ENCODE peak calls at places on chromosome 16, in ten cellular contexts. One of them, this sample, is unnamed.

GRCh38 chr16:71933017-71933416 is 37.7 kb downstream of the IST1 start:
- DNase-seq in activated T-cell treated with anti-CD3 and anti-CD28 coated beads, Interleukin-2, amount 50 U/mL, for 48 hours: no peak
- DNase-seq in H7: no peak
- DNase-seq in HAP-1: no peak
- DNase-seq in activated T-helper 9 cell treated with anti-CD3 and anti-CD28 coated beads, Interleukin-2, amount 50 U/mL, for 16 hours: no peak
- DNase-seq in hippocampal formation: no peak
- DNase-seq in thyroid gland: no peak
- DNase-seq in Daoy: no peak
- DNase-seq in cardiac septum: no peak
- DNase-seq in cerebellum: no peak
- DNase-seq in this sample: no peak

GRCh38 chr16:85678016-85678415 is 10.7 kb downstream of the GINS2 start:
- DNase-seq in activated T-cell treated with anti-CD3 and anti-CD28 coated beads, Interleukin-2, amount 50 U/mL, for 48 hours: no peak
- DNase-seq in H7: no peak
- DNase-seq in HAP-1: no peak
- DNase-seq in activated T-helper 9 cell treated with anti-CD3 and anti-CD28 coated beads, Interleukin-2, amount 50 U/mL, for 16 hours: no peak
- DNase-seq in hippocampal formation: no peak
- DNase-seq in thyroid gland: peak
- DNase-seq in Daoy: no peak
- DNase-seq in cardiac septum: no peak
- DNase-seq in cerebellum: no peak
- DNase-seq in this sample: no peak

GRCh38 chr16:4685292-4685691 is 8.1 kb upstream of the NUDT16L1 start:
- DNase-seq in activated T-cell treated with anti-CD3 and anti-CD28 coated beads, Interleukin-2, amount 50 U/mL, for 48 hours: no peak
- DNase-seq in H7: no peak
- DNase-seq in HAP-1: no peak
- DNase-seq in activated T-helper 9 cell treated with anti-CD3 and anti-CD28 coated beads, Interleukin-2, amount 50 U/mL, for 16 hours: no peak
- DNase-seq in hippocampal formation: no peak
- DNase-seq in thyroid gland: no peak
- DNase-seq in Daoy: no peak
- DNase-seq in cardiac septum: no peak
- DNase-seq in cerebellum: no peak
- DNase-seq in this sample: no peak

GRCh38 chr16:88195021-88195581 is 187.7 kb upstream of the ZNF469 start:
- DNase-seq in activated T-cell treated with anti-CD3 and anti-CD28 coated beads, Interleukin-2, amount 50 U/mL, for 48 hours: no peak
- DNase-seq in H7: peak
- DNase-seq in HAP-1: no peak
- DNase-seq in activated T-helper 9 cell treated with anti-CD3 and anti-CD28 coated beads, Interleukin-2, amount 50 U/mL, for 16 hours: no peak
- DNase-seq in hippocampal formation: no peak
- DNase-seq in thyroid gland: no peak
- DNase-seq in Daoy: no peak
- DNase-seq in cardiac septum: no peak
- DNase-seq in cerebellum: no peak
- DNase-seq in this sample: no peak

GRCh38 chr16:2775765-2776499 is 1.1 kb downstream of the ELOB start:
- DNase-seq in activated T-cell treated with anti-CD3 and anti-CD28 coated beads, Interleukin-2, amount 50 U/mL, for 48 hours: no peak
- DNase-seq in H7: no peak
- DNase-seq in HAP-1: no peak
- DNase-seq in activated T-helper 9 cell treated with anti-CD3 and anti-CD28 coated beads, Interleukin-2, amount 50 U/mL, for 16 hours: no peak
- DNase-seq in hippocampal formation: no peak
- DNase-seq in thyroid gland: no peak
- DNase-seq in Daoy: no peak
- DNase-seq in cardiac septum: peak
- DNase-seq in cerebellum: no peak
- DNase-seq in this sample: no peak

GRCh38 chr16:79163666-79164377 is 436.7 kb downstream of the MAF start:
- DNase-seq in activated T-cell treated with anti-CD3 and anti-CD28 coated beads, Interleukin-2, amount 50 U/mL, for 48 hours: no peak
- DNase-seq in H7: no peak
- DNase-seq in HAP-1: no peak
- DNase-seq in activated T-helper 9 cell treated with anti-CD3 and anti-CD28 coated beads, Interleukin-2, amount 50 U/mL, for 16 hours: no peak
- DNase-seq in hippocampal formation: no peak
- DNase-seq in thyroid gland: no peak
- DNase-seq in Daoy: peak
- DNase-seq in cardiac septum: no peak
- DNase-seq in cerebellum: no peak
- DNase-seq in this sample: no peak

GRCh38 chr16:56980792-56981724 is 8.3 kb upstream of the NLRC5 start:
- DNase-seq in activated T-cell treated with anti-CD3 and anti-CD28 coated beads, Interleukin-2, amount 50 U/mL, for 48 hours: no peak
- DNase-seq in H7: no peak
- DNase-seq in HAP-1: peak
- DNase-seq in activated T-helper 9 cell treated with anti-CD3 and anti-CD28 coated beads, Interleukin-2, amount 50 U/mL, for 16 hours: no peak
- DNase-seq in hippocampal formation: no peak
- DNase-seq in thyroid gland: no peak
- DNase-seq in Daoy: no peak
- DNase-seq in cardiac septum: no peak
- DNase-seq in cerebellum: no peak
- DNase-seq in this sample: no peak

GRCh38 chr16:27650073-27650701 is 100.2 kb downstream of the KATNIP start:
- DNase-seq in activated T-cell treated with anti-CD3 and anti-CD28 coated beads, Interleukin-2, amount 50 U/mL, for 48 hours: no peak
- DNase-seq in H7: no peak
- DNase-seq in HAP-1: no peak
- DNase-seq in activated T-helper 9 cell treated with anti-CD3 and anti-CD28 coated beads, Interleukin-2, amount 50 U/mL, for 16 hours: no peak
- DNase-seq in hippocampal formation: no peak
- DNase-seq in thyroid gland: no peak
- DNase-seq in Daoy: no peak
- DNase-seq in cardiac septum: no peak
- DNase-seq in cerebellum: no peak
- DNase-seq in this sample: no peak

GRCh38 chr16:24734382-24734781 is 4.9 kb downstream of the TNRC6A start:
- DNase-seq in activated T-cell treated with anti-CD3 and anti-CD28 coated beads, Interleukin-2, amount 50 U/mL, for 48 hours: no peak
- DNase-seq in H7: no peak
- DNase-seq in HAP-1: no peak
- DNase-seq in activated T-helper 9 cell treated with anti-CD3 and anti-CD28 coated beads, Interleukin-2, amount 50 U/mL, for 16 hours: no peak
- DNase-seq in hippocampal formation: no peak
- DNase-seq in thyroid gland: no peak
- DNase-seq in Daoy: no peak
- DNase-seq in cardiac septum: no peak
- DNase-seq in cerebellum: no peak
- DNase-seq in this sample: no peak

GRCh38 chr16:3645504-3646347 is 8.8 kb upstream of the DNASE1 start:
- DNase-seq in activated T-cell treated with anti-CD3 and anti-CD28 coated beads, Interleukin-2, amount 50 U/mL, for 48 hours: no peak
- DNase-seq in H7: peak
- DNase-seq in HAP-1: peak
- DNase-seq in activated T-helper 9 cell treated with anti-CD3 and anti-CD28 coated beads, Interleukin-2, amount 50 U/mL, for 16 hours: no peak
- DNase-seq in hippocampal formation: no peak
- DNase-seq in thyroid gland: no peak
- DNase-seq in Daoy: no peak
- DNase-seq in cardiac septum: no peak
- DNase-seq in cerebellum: no peak
- DNase-seq in this sample: peak

GRCh38 chr16:68420366-68420765 is 27.9 kb downstream of the SMPD3 start:
- DNase-seq in activated T-cell treated with anti-CD3 and anti-CD28 coated beads, Interleukin-2, amount 50 U/mL, for 48 hours: no peak
- DNase-seq in H7: no peak
- DNase-seq in HAP-1: no peak
- DNase-seq in activated T-helper 9 cell treated with anti-CD3 and anti-CD28 coated beads, Interleukin-2, amount 50 U/mL, for 16 hours: no peak
- DNase-seq in hippocampal formation: no peak
- DNase-seq in thyroid gland: no peak
- DNase-seq in Daoy: no peak
- DNase-seq in cardiac septum: peak
- DNase-seq in cerebellum: no peak
- DNase-seq in this sample: no peak

GRCh38 chr16:22641030-22641671 is 130.5 kb downstream of the NPIPB5 start:
- DNase-seq in activated T-cell treated with anti-CD3 and anti-CD28 coated beads, Interleukin-2, amount 50 U/mL, for 48 hours: no peak
- DNase-seq in H7: no peak
- DNase-seq in HAP-1: no peak
- DNase-seq in activated T-helper 9 cell treated with anti-CD3 and anti-CD28 coated beads, Interleukin-2, amount 50 U/mL, for 16 hours: no peak
- DNase-seq in hippocampal formation: no peak
- DNase-seq in thyroid gland: no peak
- DNase-seq in Daoy: peak
- DNase-seq in cardiac septum: no peak
- DNase-seq in cerebellum: no peak
- DNase-seq in this sample: peak

GRCh38 chr16:87499189-87499486 is 6.3 kb upstream of the ZCCHC14 start:
- DNase-seq in activated T-cell treated with anti-CD3 and anti-CD28 coated beads, Interleukin-2, amount 50 U/mL, for 48 hours: no peak
- DNase-seq in H7: no peak
- DNase-seq in HAP-1: no peak
- DNase-seq in activated T-helper 9 cell treated with anti-CD3 and anti-CD28 coated beads, Interleukin-2, amount 50 U/mL, for 16 hours: no peak
- DNase-seq in hippocampal formation: no peak
- DNase-seq in thyroid gland: no peak
- DNase-seq in Daoy: peak
- DNase-seq in cardiac septum: no peak
- DNase-seq in cerebellum: no peak
- DNase-seq in this sample: no peak

GRCh38 chr16:58138852-58139251 is 9.7 kb upstream of the CFAP20 start:
- DNase-seq in activated T-cell treated with anti-CD3 and anti-CD28 coated beads, Interleukin-2, amount 50 U/mL, for 48 hours: no peak
- DNase-seq in H7: no peak
- DNase-seq in HAP-1: no peak
- DNase-seq in activated T-helper 9 cell treated with anti-CD3 and anti-CD28 coated beads, Interleukin-2, amount 50 U/mL, for 16 hours: no peak
- DNase-seq in hippocampal formation: no peak
- DNase-seq in thyroid gland: no peak
- DNase-seq in Daoy: no peak
- DNase-seq in cardiac septum: no peak
- DNase-seq in cerebellum: no peak
- DNase-seq in this sample: no peak

GRCh38 chr16:797120-797420 is 3.5 kb downstream of the GNG13 start:
- DNase-seq in activated T-cell treated with anti-CD3 and anti-CD28 coated beads, Interleukin-2, amount 50 U/mL, for 48 hours: peak
- DNase-seq in H7: peak
- DNase-seq in HAP-1: no peak
- DNase-seq in activated T-helper 9 cell treated with anti-CD3 and anti-CD28 coated beads, Interleukin-2, amount 50 U/mL, for 16 hours: no peak
- DNase-seq in hippocampal formation: no peak
- DNase-seq in thyroid gland: no peak
- DNase-seq in Daoy: no peak
- DNase-seq in cardiac septum: no peak
- DNase-seq in cerebellum: no peak
- DNase-seq in this sample: no peak

GRCh38 chr16:8935989-8936388 is 27.7 kb downstream of the USP7 start:
- DNase-seq in activated T-cell treated with anti-CD3 and anti-CD28 coated beads, Interleukin-2, amount 50 U/mL, for 48 hours: no peak
- DNase-seq in H7: peak
- DNase-seq in HAP-1: no peak
- DNase-seq in activated T-helper 9 cell treated with anti-CD3 and anti-CD28 coated beads, Interleukin-2, amount 50 U/mL, for 16 hours: no peak
- DNase-seq in hippocampal formation: no peak
- DNase-seq in thyroid gland: no peak
- DNase-seq in Daoy: no peak
- DNase-seq in cardiac septum: no peak
- DNase-seq in cerebellum: no peak
- DNase-seq in this sample: no peak

GRCh38 chr16:12517310-12517694 is 286.4 kb downstream of the CPPED1 start:
- DNase-seq in activated T-cell treated with anti-CD3 and anti-CD28 coated beads, Interleukin-2, amount 50 U/mL, for 48 hours: no peak
- DNase-seq in H7: no peak
- DNase-seq in HAP-1: no peak
- DNase-seq in activated T-helper 9 cell treated with anti-CD3 and anti-CD28 coated beads, Interleukin-2, amount 50 U/mL, for 16 hours: no peak
- DNase-seq in hippocampal formation: no peak
- DNase-seq in thyroid gland: no peak
- DNase-seq in Daoy: no peak
- DNase-seq in cardiac septum: no peak
- DNase-seq in cerebellum: no peak
- DNase-seq in this sample: no peak

GRCh38 chr16:73037331-73037745 is 10.6 kb downstream of the ZFHX3 start:
- DNase-seq in activated T-cell treated with anti-CD3 and anti-CD28 coated beads, Interleukin-2, amount 50 U/mL, for 48 hours: no peak
- DNase-seq in H7: no peak
- DNase-seq in HAP-1: no peak
- DNase-seq in activated T-helper 9 cell treated with anti-CD3 and anti-CD28 coated beads, Interleukin-2, amount 50 U/mL, for 16 hours: no peak
- DNase-seq in hippocampal formation: no peak
- DNase-seq in thyroid gland: peak
- DNase-seq in Daoy: no peak
- DNase-seq in cardiac septum: no peak
- DNase-seq in cerebellum: no peak
- DNase-seq in this sample: no peak

GRCh38 chr16:51134269-51134812 is 16.7 kb downstream of the SALL1 start:
- DNase-seq in activated T-cell treated with anti-CD3 and anti-CD28 coated beads, Interleukin-2, amount 50 U/mL, for 48 hours: no peak
- DNase-seq in H7: peak
- DNase-seq in HAP-1: no peak
- DNase-seq in activated T-helper 9 cell treated with anti-CD3 and anti-CD28 coated beads, Interleukin-2, amount 50 U/mL, for 16 hours: no peak
- DNase-seq in hippocampal formation: no peak
- DNase-seq in thyroid gland: no peak
- DNase-seq in Daoy: peak
- DNase-seq in cardiac septum: no peak
- DNase-seq in cerebellum: no peak
- DNase-seq in this sample: no peak

GRCh38 chr16:69270395-69270794 is 40.8 kb upstream of the VPS4A start:
- DNase-seq in activated T-cell treated with anti-CD3 and anti-CD28 coated beads, Interleukin-2, amount 50 U/mL, for 48 hours: no peak
- DNase-seq in H7: no peak
- DNase-seq in HAP-1: no peak
- DNase-seq in activated T-helper 9 cell treated with anti-CD3 and anti-CD28 coated beads, Interleukin-2, amount 50 U/mL, for 16 hours: no peak
- DNase-seq in hippocampal formation: no peak
- DNase-seq in thyroid gland: no peak
- DNase-seq in Daoy: no peak
- DNase-seq in cardiac septum: no peak
- DNase-seq in cerebellum: no peak
- DNase-seq in this sample: no peak

GRCh38 chr16:80803341-80804060 is 897 bp downstream of the CDYL2 start:
- DNase-seq in activated T-cell treated with anti-CD3 and anti-CD28 coated beads, Interleukin-2, amount 50 U/mL, for 48 hours: peak
- DNase-seq in H7: peak
- DNase-seq in HAP-1: no peak
- DNase-seq in activated T-helper 9 cell treated with anti-CD3 and anti-CD28 coated beads, Interleukin-2, amount 50 U/mL, for 16 hours: peak
- DNase-seq in hippocampal formation: no peak
- DNase-seq in thyroid gland: peak
- DNase-seq in Daoy: peak
- DNase-seq in cardiac septum: no peak
- DNase-seq in cerebellum: peak
- DNase-seq in this sample: no peak

This sample was measured in NT2/D1.